ENCODE peak calls at places on chromosomes 12 and 14, in four cellular contexts. C is psoas muscle, O is MM.1S, R is HepG2. D is an unnamed sample. For H3K36me3, the result is how much of the 10 kb centered on the place peaks cover.

GRCh38 chr12:1126089-1126488 is 135.1 kb downstream of the ERC1 start:
- DNase-seq in O (peak), R (no peak), C (no peak), D (no peak)

GRCh38 chr12:27870939-27871338 is 90.9 kb upstream of the MANSC4 start:
- DNase-seq in R (no peak), C (no peak), O (no peak), D (no peak)

GRCh38 chr12:107670999-107671643 is 14.5 kb upstream of the PWP1 start:
- DNase-seq in O (peak), C (no peak), R (peak), D (no peak)

GRCh38 chr14:52683985-52684520 is 11.3 kb downstream of the ERO1A start:
- DNase-seq in O (no peak), R (no peak), C (no peak), D (no peak)

GRCh38 chr12:117774986-117775775 is 193.6 kb downstream of the KSR2 start:
- DNase-seq in R (no peak), O (no peak), C (no peak), D (no peak)

GRCh38 chr14:71021347-71022014 is 114.2 kb downstream of the PCNX1 start:
- DNase-seq in C (no peak), O (no peak), R (no peak), D (peak)

GRCh38 chr12:92493816-92494215 is 209.0 kb upstream of the PLEKHG7 start:
- DNase-seq in R (no peak), C (no peak), O (peak), D (no peak)

GRCh38 chr12:119153477-119154434 is 25.0 kb upstream of the HSPB8 start:
- DNase-seq in C (peak), R (no peak), O (peak), D (peak)

GRCh38 chr12:116529048-116529447 is 30.1 kb upstream of the MAP1LC3B2 start:
- DNase-seq in O (no peak), R (peak), C (no peak), D (no peak)

GRCh38 chr14:89351364-89351957 is 65.6 kb downstream of the FOXN3 start:
- DNase-seq in O (no peak), C (no peak), R (peak), D (no peak)

GRCh38 chr14:91892918-91893527 is 25.7 kb upstream of the TC2N start:
- DNase-seq in R (peak), C (no peak), O (no peak), D (no peak)

GRCh38 chr12:58029260-58029659 is 87.9 kb downstream of the ATP23 start:
- DNase-seq in R (no peak), C (no peak), O (no peak), D (no peak)

GRCh38 chr12:104925501-104925900 is 32.6 kb downstream of the SLC41A2 start:
- DNase-seq in R (no peak), C (no peak), O (no peak), D (no peak)

GRCh38 chr14:76762617-76763361 is 1.5 kb downstream of the VASH1 start:
- DNase-seq in C (no peak), R (no peak), O (no peak), D (no peak)

GRCh38 chr14:102891556-102891955 is 30.9 kb upstream of the AMN start:
- DNase-seq in R (no peak), C (no peak), O (no peak), D (no peak)

GRCh38 chr14:94644102-94644535 is 31.9 kb downstream of the SERPINA3 start:
- DNase-seq in R (no peak), C (no peak), O (no peak), D (no peak)

GRCh38 chr12:95402096-95402495 is 71.9 kb upstream of the METAP2 start:
- DNase-seq in O (no peak), R (no peak), C (no peak), D (no peak)

GRCh38 chr14:38554046-38554445 is 298.2 kb upstream of the CLEC14A start:
- DNase-seq in C (no peak), R (no peak), O (no peak), D (no peak)

GRCh38 chr12:107379852-107380567 is 286.7 kb upstream of the CRY1 start:
- DNase-seq in O (no peak), R (peak), C (no peak), D (no peak)

GRCh38 chr14:76011959-76012802 is 26.6 kb downstream of the IFT43 start:
- DNase-seq in O (no peak), R (no peak), C (no peak), D (no peak)

GRCh38 chr14:75315143-75315542 is 36.5 kb downstream of the FOS start:
- DNase-seq in C (no peak), R (no peak), O (no peak), D (no peak)

GRCh38 chr14:54815016-54815415 is 87.6 kb downstream of the GCH1 start:
- DNase-seq in R (no peak), C (peak), O (no peak), D (peak)

GRCh38 chr14:92539875-92540274 is 26.3 kb downstream of the RIN3 start:
- DNase-seq in R (no peak), O (no peak), C (peak), D (no peak)

GRCh38 chr14:32657081-32657480 is 281.6 kb upstream of the NPAS3 start:
- DNase-seq in O (no peak), C (peak), R (peak), D (no peak)

GRCh38 chr14:75141967-75142366 is 15.1 kb upstream of the NEK9 start:
- DNase-seq in C (no peak), O (no peak), R (peak), D (no peak)

GRCh38 chr14:70640938-70641547 is 673 bp upstream of the TTC9 start:
- DNase-seq in O (peak), C (peak), R (no peak), D (no peak)

GRCh38 chr12:13197526-13198141 is 1.1 kb downstream of the EMP1 start:
- DNase-seq in R (no peak), C (peak), O (no peak), D (no peak)

GRCh38 chr12:124923906-124924734 is 9.7 kb upstream of the UBC start:
- DNase-seq in R (no peak), C (no peak), O (no peak), D (no peak)

GRCh38 chr14:104189629-104190335 is 51.4 kb downstream of the KIF26A start:
- DNase-seq in R (no peak), C (no peak), O (no peak), D (no peak)

GRCh38 chr12:132834181-132834711 is 5.6 kb upstream of the GOLGA3 start:
- DNase-seq in C (no peak), O (no peak), R (no peak), D (no peak)

GRCh38 chr14:31024042-31024480 is 1.4 kb upstream of the AP4S1 start:
- DNase-seq in R (peak), C (no peak), O (no peak), D (no peak)

DNA sequence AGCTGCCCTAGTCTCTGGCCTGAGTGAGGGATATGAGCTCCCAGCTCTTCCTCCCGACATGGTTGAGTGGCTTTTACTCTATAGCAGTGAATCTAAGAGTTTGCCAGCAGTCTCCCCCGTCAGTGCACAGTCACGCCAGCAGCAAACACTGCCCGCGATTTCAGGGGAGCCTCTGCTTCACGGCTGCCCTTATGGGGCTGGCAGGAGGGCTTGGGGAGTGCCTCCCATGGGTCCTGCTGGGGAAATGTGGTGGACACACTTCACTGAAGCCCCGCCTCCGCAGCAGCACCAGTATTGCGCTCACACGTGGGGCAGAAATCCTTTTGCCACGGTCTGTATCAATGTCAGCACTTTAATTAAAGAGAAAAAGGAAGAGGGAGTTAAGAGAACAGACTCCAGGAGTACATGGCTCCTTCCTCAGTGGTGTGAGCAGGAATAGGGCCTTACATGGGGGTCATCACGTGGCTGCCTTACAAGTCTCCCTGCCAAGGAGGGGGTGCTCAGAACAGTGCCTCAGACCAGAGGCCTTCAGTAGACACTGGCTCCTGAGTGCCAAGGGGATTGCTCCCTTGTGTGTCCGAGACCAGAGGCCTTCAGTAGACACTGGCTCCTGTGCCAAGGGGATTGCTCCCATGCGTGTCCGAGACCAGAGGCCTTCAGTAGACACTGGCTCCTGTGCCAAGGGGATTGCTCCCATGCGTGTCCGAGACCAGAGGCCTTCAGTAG is 55.7 kb downstream of the SFSWAP start:
- DNase-seq in R (no peak), O (no peak), C (no peak), D (no peak)
- H3K36me3 ChIP-seq in R (half or more), O (under half), C (under half), D (under half)

DNA sequence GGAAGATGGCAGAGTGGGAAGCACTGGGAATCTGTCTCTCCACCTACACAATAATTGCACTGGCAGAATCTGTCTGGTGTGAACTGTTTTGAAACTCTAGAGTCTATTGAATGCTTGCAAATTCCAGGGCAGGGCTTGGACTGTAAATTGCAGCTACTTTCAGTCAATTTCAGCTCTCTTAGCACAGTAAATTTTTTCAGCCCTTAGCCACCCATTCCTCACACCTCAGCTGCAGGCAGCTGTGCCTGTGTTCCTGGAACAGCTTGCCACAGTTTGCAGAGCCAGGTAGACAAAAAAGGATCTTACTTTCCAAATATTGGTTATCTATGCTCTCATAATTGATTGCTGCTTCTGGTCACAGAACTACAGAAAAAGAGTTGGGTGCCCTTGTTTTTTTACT is 33.4 kb upstream of the MMP19 start:
- DNase-seq in O (no peak), R (no peak), C (no peak), D (no peak)
- TF ChIP-seq CTCF in O (no peak), R (no peak), C (no peak), D (no peak)

GRCh38 chr12:34348836-34349672 is 326.8 kb downstream of the ALG10 start:
- DNase-seq in R (no peak), C (no peak), O (no peak), D (no peak)
- H3K4me3 ChIP-seq in R (no peak), C (no peak), O (no peak), D (no peak)

GRCh38 chr14:40413146-40413545 is 980.9 kb upstream of the FBXO33 start:
- DNase-seq in R (no peak), C (no peak), O (no peak), D (no peak)
- H3K36me3 ChIP-seq in R (under half), C (under half), O (under half), D (under half)

DNA sequence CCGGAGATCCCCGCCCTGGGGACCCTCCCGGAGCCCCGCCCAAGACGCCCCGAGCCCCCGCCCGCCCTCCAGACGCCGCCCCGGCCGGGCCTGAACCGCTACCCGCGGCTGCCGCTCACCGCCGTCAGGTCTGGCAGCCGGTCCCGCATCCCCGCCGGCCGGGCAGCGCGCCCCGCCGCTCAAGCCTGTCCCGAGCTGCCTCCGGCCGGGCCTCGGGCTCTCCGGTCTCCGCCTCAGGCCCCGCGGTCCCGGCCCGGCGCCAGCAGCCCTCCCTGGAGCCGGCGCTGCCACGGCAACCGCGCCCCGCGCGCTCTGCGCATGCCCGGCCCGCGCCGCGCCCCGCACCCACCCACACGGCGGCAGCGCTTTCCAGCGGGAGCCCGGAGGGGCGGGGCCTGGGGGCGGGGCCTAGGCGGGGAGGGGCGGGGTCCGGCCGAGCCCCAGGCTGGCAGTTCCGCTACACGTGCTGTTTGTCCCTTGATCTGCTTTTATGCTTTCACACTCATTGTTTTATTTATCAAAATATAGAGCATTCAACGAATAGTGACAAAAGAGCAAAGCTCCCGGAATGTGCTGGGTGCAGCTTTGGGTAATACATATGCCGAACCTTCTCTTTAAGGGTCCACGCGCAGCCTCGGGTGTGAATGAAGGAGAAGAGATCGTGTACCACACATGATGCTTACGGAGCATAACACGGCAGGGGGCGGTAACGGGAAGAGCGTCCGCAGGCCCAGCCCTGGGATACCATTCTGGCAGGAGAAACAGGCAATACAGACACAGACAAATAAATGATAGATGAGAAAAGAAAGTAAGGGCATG is at the start of gene STX2:
- DNase-seq in C (peak), O (peak), R (peak), D (no peak)
- TF ChIP-seq CTCF in C (peak), O (peak), R (peak), D (peak)

GRCh38 chr12:131832393-131833231 is 4.4 kb downstream of the MMP17 start:
- DNase-seq in C (peak), O (no peak), R (no peak), D (no peak)
- H3K4me3 ChIP-seq in C (peak), O (no peak), R (no peak), D (peak)

GRCh38 chr14:67748312-67748711 is 46.6 kb downstream of the RDH12 start:
- DNase-seq in C (no peak), O (no peak), R (no peak), D (no peak)
- H3K36me3 ChIP-seq in C (under half), O (under half), R (under half), D (under half)

D was measured in kidney epithelial cell.